ENCODE peak calls at places on chromosomes 3 and 15, in eight cellular contexts. W is CD4-positive, alpha-beta T cell; C is stomach; L is NCI-H1417; E is BE2C; O is upper lobe of right lung; B is activated T-helper 2 cell treated with anti-CD3 and anti-CD28 coated beads, Interferon-gamma antibody, Interleukin-2, Interleukin-4, amounts not matched to agents 10 μg/mL and 5 μg/mL and 100 μg/mL, durations not matched to agents 14 hours and 24 hours and 36 hours; U is head of caudate nucleus. R is an unnamed sample.

GRCh38 chr3:39378092-39378491 is 5.1 kb upstream of the SLC25A38 start:
- DNase-seq in W (peak), C (peak), L (no peak), E (peak), O (no peak), B (peak), U (peak), R (peak)

GRCh38 chr3:64539451-64540196 is 148.2 kb downstream of the ADAMTS9 start:
- DNase-seq in W (no peak), C (no peak), L (no peak), E (no peak), O (no peak), B (no peak), U (no peak), R (no peak)

GRCh38 chr15:89132611-89133242 is 44.5 kb downstream of the ABHD2 start:
- DNase-seq in W (no peak), C (no peak), L (no peak), E (no peak), O (no peak), B (no peak), U (no peak), R (no peak)

GRCh38 chr15:98866503-98866902 is 141.1 kb downstream of the PGPEP1L start:
- DNase-seq in W (no peak), C (no peak), L (no peak), E (peak), O (no peak), B (no peak), U (no peak), R (no peak)

GRCh38 chr3:45553469-45553974 is 41.0 kb upstream of the LIMD1 start:
- DNase-seq in W (no peak), C (peak), L (no peak), E (peak), O (no peak), B (no peak), U (peak), R (peak)

GRCh38 chr3:126076140-126076539 is 7.8 kb downstream of the SLC41A3 start:
- DNase-seq in W (no peak), C (no peak), L (no peak), E (no peak), O (no peak), B (no peak), U (no peak), R (no peak)

GRCh38 chr3:170840291-170840859 is 29.6 kb downstream of the RPL22L1 start:
- DNase-seq in W (no peak), C (no peak), L (no peak), E (no peak), O (no peak), B (no peak), U (no peak), R (no peak)

GRCh38 chr15:25664761-25665160 is 198.4 kb downstream of the ATP10A start:
- DNase-seq in W (no peak), C (no peak), L (no peak), E (no peak), O (no peak), B (no peak), U (no peak), R (no peak)

GRCh38 chr15:39592500-39592899 is 11.6 kb downstream of the THBS1 start:
- DNase-seq in W (no peak), C (no peak), L (no peak), E (no peak), O (no peak), B (no peak), U (no peak), R (no peak)

GRCh38 chr15:82540984-82541431 is 751 bp upstream of the RPS17 start:
- DNase-seq in W (no peak), C (no peak), L (no peak), E (no peak), O (peak), B (no peak), U (no peak), R (peak)

GRCh38 chr15:27872355-27872754 is 226.8 kb downstream of the OCA2 start:
- DNase-seq in W (no peak), C (no peak), L (no peak), E (no peak), O (no peak), B (no peak), U (no peak), R (no peak)

GRCh38 chr3:97952280-97952679 is 20.0 kb downstream of the RIOX2 start:
- DNase-seq in W (no peak), C (peak), L (no peak), E (no peak), O (peak), B (no peak), U (no peak), R (no peak)

GRCh38 chr3:127699098-127699945 is 26.6 kb downstream of the ABTB1 start:
- DNase-seq in W (no peak), C (no peak), L (no peak), E (no peak), O (peak), B (no peak), U (no peak), R (peak)

GRCh38 chr3:128033102-128033501 is 19.1 kb upstream of the SEC61A1 start:
- DNase-seq in W (no peak), C (no peak), L (no peak), E (no peak), O (no peak), B (no peak), U (no peak), R (no peak)

GRCh38 chr3:126678691-126679317 is 23.9 kb upstream of the TXNRD3 start:
- DNase-seq in W (no peak), C (no peak), L (peak), E (no peak), O (peak), B (no peak), U (no peak), R (no peak)

GRCh38 chr3:72295276-72295973 is 510.5 kb upstream of the PROK2 start:
- DNase-seq in W (no peak), C (no peak), L (no peak), E (peak), O (no peak), B (no peak), U (no peak), R (no peak)

GRCh38 chr3:120496278-120496975 is 45.6 kb upstream of the FSTL1 start:
- DNase-seq in W (no peak), C (no peak), L (no peak), E (peak), O (no peak), B (no peak), U (no peak), R (no peak)

GRCh38 chr3:193573403-193573802 is 18.7 kb upstream of the ATP13A4 start:
- DNase-seq in W (no peak), C (no peak), L (no peak), E (no peak), O (no peak), B (no peak), U (no peak), R (no peak)